ENCODE peak calls at places on chromosomes 4 and X, in seven cellular contexts. One of them, this sample, is unnamed. For H3K9me3, the result is how much of the 10 kb centered on the place peaks cover.

GRCh38 chr4:144403903-144404302 is 242.1 kb upstream of the HHIP start:
- DNase-seq in body of pancreas: no peak
- DNase-seq in endothelial cell of umbilical vein: no peak
- DNase-seq in prostate gland: no peak
- DNase-seq in testis: no peak
- DNase-seq in HCT116: no peak
- DNase-seq in sigmoid colon: no peak
- DNase-seq in this sample: no peak

GRCh38 chr4:7335363-7336066 is 99.2 kb downstream of the PSAPL1 start:
- DNase-seq in prostate gland: peak
- DNase-seq in HCT116: peak
- DNase-seq in sigmoid colon: no peak
- DNase-seq in body of pancreas: peak
- DNase-seq in endothelial cell of umbilical vein: peak
- DNase-seq in testis: peak
- DNase-seq in this sample: peak

GRCh38 chr4:5218376-5219069 is 167.2 kb downstream of the STK32B start:
- DNase-seq in HCT116: no peak
- DNase-seq in prostate gland: no peak
- DNase-seq in endothelial cell of umbilical vein: no peak
- DNase-seq in body of pancreas: no peak
- DNase-seq in sigmoid colon: no peak
- DNase-seq in testis: no peak
- DNase-seq in this sample: no peak

GRCh38 chr4:40992472-40993298 is 221.7 kb downstream of the APBB2 start:
- DNase-seq in body of pancreas: peak
- DNase-seq in HCT116: no peak
- DNase-seq in testis: no peak
- DNase-seq in prostate gland: no peak
- DNase-seq in endothelial cell of umbilical vein: peak
- DNase-seq in sigmoid colon: no peak
- DNase-seq in this sample: no peak

GRCh38 chr4:63607186-63607872 is 801.9 kb downstream of the TECRL start:
- DNase-seq in body of pancreas: no peak
- DNase-seq in testis: no peak
- DNase-seq in sigmoid colon: no peak
- DNase-seq in prostate gland: no peak
- DNase-seq in HCT116: no peak
- DNase-seq in endothelial cell of umbilical vein: no peak
- DNase-seq in this sample: no peak

GRCh38 chr4:152690706-152691651 is 11.2 kb upstream of the TMEM154 start:
- DNase-seq in body of pancreas: no peak
- DNase-seq in testis: no peak
- DNase-seq in HCT116: no peak
- DNase-seq in sigmoid colon: no peak
- DNase-seq in prostate gland: no peak
- DNase-seq in endothelial cell of umbilical vein: no peak
- DNase-seq in this sample: peak

GRCh38 chrX:110171442-110171841 is 146.4 kb downstream of the AMMECR1 start:
- DNase-seq in sigmoid colon: no peak
- DNase-seq in HCT116: no peak
- DNase-seq in testis: no peak
- DNase-seq in prostate gland: no peak
- DNase-seq in endothelial cell of umbilical vein: no peak
- DNase-seq in body of pancreas: no peak
- DNase-seq in this sample: no peak

GRCh38 chr4:102578270-102578669 is 77.1 kb downstream of the NFKB1 start:
- DNase-seq in testis: no peak
- DNase-seq in body of pancreas: no peak
- DNase-seq in prostate gland: no peak
- DNase-seq in sigmoid colon: no peak
- DNase-seq in endothelial cell of umbilical vein: no peak
- DNase-seq in HCT116: no peak
- DNase-seq in this sample: no peak

GRCh38 chr4:139556735-139557505 is 901 bp upstream of the SETD7 start:
- DNase-seq in testis: peak
- DNase-seq in prostate gland: peak
- DNase-seq in body of pancreas: peak
- DNase-seq in endothelial cell of umbilical vein: peak
- DNase-seq in HCT116: no peak
- DNase-seq in sigmoid colon: peak
- DNase-seq in this sample: peak

GRCh38 chrX:40008841-40009461 is 88.8 kb downstream of the BCOR start:
- DNase-seq in body of pancreas: peak
- DNase-seq in HCT116: no peak
- DNase-seq in sigmoid colon: peak
- DNase-seq in prostate gland: no peak
- DNase-seq in endothelial cell of umbilical vein: no peak
- DNase-seq in testis: no peak
- DNase-seq in this sample: peak

GRCh38 chr4:25313194-25313895 is 771 bp downstream of the ZCCHC4 start:
- DNase-seq in body of pancreas: no peak
- DNase-seq in sigmoid colon: no peak
- DNase-seq in endothelial cell of umbilical vein: no peak
- DNase-seq in prostate gland: no peak
- DNase-seq in testis: no peak
- DNase-seq in HCT116: no peak
- DNase-seq in this sample: no peak

GRCh38 chr4:183960912-183961569 is 55.9 kb downstream of the STOX2 start:
- DNase-seq in testis: no peak
- DNase-seq in prostate gland: peak
- DNase-seq in endothelial cell of umbilical vein: no peak
- DNase-seq in body of pancreas: no peak
- DNase-seq in HCT116: no peak
- DNase-seq in sigmoid colon: no peak
- DNase-seq in this sample: peak

GRCh38 chr4:10998826-10999225 is 314.3 kb upstream of the CLNK start:
- DNase-seq in sigmoid colon: no peak
- DNase-seq in HCT116: no peak
- DNase-seq in testis: no peak
- DNase-seq in body of pancreas: no peak
- DNase-seq in endothelial cell of umbilical vein: no peak
- DNase-seq in prostate gland: no peak
- DNase-seq in this sample: no peak

GRCh38 chrX:120200851-120201250 is 42.4 kb downstream of the RHOXF2 start:
- DNase-seq in sigmoid colon: no peak
- DNase-seq in endothelial cell of umbilical vein: no peak
- DNase-seq in HCT116: no peak
- DNase-seq in body of pancreas: no peak
- DNase-seq in testis: no peak
- DNase-seq in prostate gland: no peak
- DNase-seq in this sample: no peak

GRCh38 chr4:159600102-159600501 is 497.2 kb downstream of the RAPGEF2 start:
- DNase-seq in HCT116: no peak
- DNase-seq in body of pancreas: no peak
- DNase-seq in sigmoid colon: no peak
- DNase-seq in testis: no peak
- DNase-seq in prostate gland: no peak
- DNase-seq in endothelial cell of umbilical vein: no peak
- DNase-seq in this sample: no peak

GRCh38 chr4:127383666-127384065 is 249.1 kb upstream of the INTU start:
- DNase-seq in sigmoid colon: no peak
- DNase-seq in endothelial cell of umbilical vein: no peak
- DNase-seq in body of pancreas: no peak
- DNase-seq in HCT116: no peak
- DNase-seq in prostate gland: no peak
- DNase-seq in testis: no peak
- DNase-seq in this sample: no peak

GRCh38 chr4:83043801-83044407 is 8.9 kb downstream of the COPS4 start:
- DNase-seq in body of pancreas: no peak
- DNase-seq in prostate gland: no peak
- DNase-seq in endothelial cell of umbilical vein: no peak
- DNase-seq in testis: no peak
- DNase-seq in HCT116: no peak
- DNase-seq in sigmoid colon: no peak
- DNase-seq in this sample: no peak

GRCh38 chr4:98260579-98261290 is 449 bp upstream of the RAP1GDS1 start:
- DNase-seq in prostate gland: peak
- DNase-seq in body of pancreas: peak
- DNase-seq in testis: peak
- DNase-seq in HCT116: peak
- DNase-seq in sigmoid colon: peak
- DNase-seq in endothelial cell of umbilical vein: peak
- DNase-seq in this sample: peak
- TF ChIP-seq POLR2A in prostate gland: peak
- TF ChIP-seq POLR2A in body of pancreas: peak
- TF ChIP-seq POLR2A in testis: peak
- TF ChIP-seq POLR2A in HCT116: peak
- TF ChIP-seq POLR2A in sigmoid colon: peak
- TF ChIP-seq POLR2A in endothelial cell of umbilical vein: peak
- TF ChIP-seq POLR2A in this sample: peak

DNA sequence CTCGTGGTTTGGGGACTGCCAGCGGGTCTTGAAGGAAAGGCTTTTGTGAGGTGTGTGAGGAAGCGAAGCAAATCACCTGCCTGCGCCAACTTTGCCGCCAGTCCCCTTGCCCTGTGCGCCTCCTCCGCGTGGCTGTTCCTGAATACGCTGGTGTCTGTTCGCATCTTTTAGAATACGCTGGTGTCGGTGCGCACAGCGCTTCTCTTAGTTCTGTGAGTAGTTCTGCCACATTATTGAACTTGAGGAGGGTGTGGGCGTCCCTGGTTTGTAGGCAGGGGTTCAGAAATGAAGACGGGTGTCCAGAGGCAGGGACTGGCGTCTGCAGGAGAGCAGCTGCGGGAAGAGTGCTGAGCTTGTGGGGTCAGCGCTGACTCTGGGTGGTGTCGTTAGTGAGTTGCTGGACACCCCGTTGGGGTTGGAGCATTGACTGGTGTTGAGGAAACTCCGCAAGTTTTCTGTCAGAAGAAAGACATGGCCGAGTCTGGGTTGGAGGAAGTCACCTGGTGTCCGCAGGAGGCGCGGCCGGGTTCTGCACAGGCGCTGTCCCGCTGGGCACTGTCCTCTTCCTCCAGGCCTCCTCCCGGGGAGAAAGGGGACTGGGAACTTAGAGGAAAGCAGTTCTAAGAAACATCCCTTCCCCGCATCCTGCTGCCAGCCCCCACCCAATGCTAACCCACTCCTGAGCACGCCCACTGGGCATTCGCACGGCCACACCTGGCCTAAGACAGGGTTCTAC is 952 bp downstream of the ZNF718 start:
- DNase-seq in testis: peak
- DNase-seq in prostate gland: peak
- DNase-seq in body of pancreas: peak
- DNase-seq in endothelial cell of umbilical vein: no peak
- DNase-seq in HCT116: no peak
- DNase-seq in sigmoid colon: no peak
- DNase-seq in this sample: peak
- H3K9me3 ChIP-seq in testis: under half
- H3K9me3 ChIP-seq in prostate gland: under half
- H3K9me3 ChIP-seq in body of pancreas: under half
- H3K9me3 ChIP-seq in endothelial cell of umbilical vein: under half
- H3K9me3 ChIP-seq in HCT116: under half
- H3K9me3 ChIP-seq in sigmoid colon: under half
- H3K9me3 ChIP-seq in this sample: under half

GRCh38 chrX:48909703-48910102 is 1.7 kb downstream of the SLC35A2 start:
- DNase-seq in sigmoid colon: no peak
- DNase-seq in prostate gland: no peak
- DNase-seq in endothelial cell of umbilical vein: no peak
- DNase-seq in body of pancreas: no peak
- DNase-seq in testis: no peak
- DNase-seq in HCT116: no peak
- DNase-seq in this sample: no peak

GRCh38 chrX:48908600-48908999 is 2.8 kb downstream of the SLC35A2 start:
- DNase-seq in HCT116: no peak
- DNase-seq in body of pancreas: no peak
- DNase-seq in endothelial cell of umbilical vein: no peak
- DNase-seq in testis: no peak
- DNase-seq in sigmoid colon: no peak
- DNase-seq in prostate gland: no peak
- DNase-seq in this sample: no peak

GRCh38 chrX:48910926-48911406 is 480 bp downstream of the SLC35A2 start:
- DNase-seq in HCT116: no peak
- DNase-seq in endothelial cell of umbilical vein: no peak
- DNase-seq in testis: no peak
- DNase-seq in body of pancreas: peak
- DNase-seq in sigmoid colon: no peak
- DNase-seq in prostate gland: no peak
- DNase-seq in this sample: no peak

GRCh38 chrX:48913605-48914366 is 2.3 kb upstream of the SLC35A2 start:
- DNase-seq in body of pancreas: no peak
- DNase-seq in prostate gland: no peak
- DNase-seq in HCT116: no peak
- DNase-seq in endothelial cell of umbilical vein: no peak
- DNase-seq in sigmoid colon: no peak
- DNase-seq in testis: no peak
- DNase-seq in this sample: no peak

DNA sequence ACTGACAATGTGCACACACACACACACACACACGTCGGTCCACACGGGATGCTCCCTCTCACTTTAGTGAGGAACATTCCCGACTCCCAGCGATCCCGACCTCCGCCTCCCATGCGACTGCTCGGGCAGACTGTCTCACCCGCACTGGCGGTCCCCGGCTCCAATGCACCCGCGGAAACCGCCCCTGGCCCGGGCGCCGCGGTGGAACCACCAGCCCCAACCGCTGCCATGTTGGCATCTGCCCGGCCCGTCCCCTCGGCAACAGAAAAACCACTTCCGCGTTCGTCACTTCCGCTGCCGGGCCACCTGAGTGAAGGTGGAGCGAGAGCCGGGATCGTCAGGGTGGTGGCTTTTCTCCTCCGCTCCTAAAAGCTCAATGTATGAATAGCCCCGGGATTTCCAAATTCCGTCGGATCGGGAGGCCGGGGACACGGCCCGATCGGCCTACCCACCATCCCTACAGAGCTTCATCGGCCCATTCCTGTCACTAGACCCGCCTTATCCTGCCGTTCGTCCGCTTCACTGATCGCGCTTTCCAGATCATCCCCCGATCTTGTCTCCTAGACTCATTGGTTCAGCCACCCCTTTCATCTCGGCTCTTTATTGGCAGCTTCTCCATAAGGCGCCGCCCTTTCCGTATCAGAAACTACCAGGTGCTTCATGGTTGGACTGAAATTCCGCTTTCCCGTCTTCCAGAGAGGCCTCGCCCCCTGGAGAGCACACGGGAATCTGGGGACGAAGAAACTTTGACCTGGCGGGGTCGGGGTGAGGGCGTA is at the start of gene SLC35A2:
- DNase-seq in endothelial cell of umbilical vein: peak
- DNase-seq in body of pancreas: peak
- DNase-seq in testis: peak
- DNase-seq in sigmoid colon: peak
- DNase-seq in HCT116: peak
- DNase-seq in prostate gland: peak
- DNase-seq in this sample: peak
- TF ChIP-seq POLR2A in endothelial cell of umbilical vein: peak
- TF ChIP-seq POLR2A in body of pancreas: peak
- TF ChIP-seq POLR2A in testis: no peak
- TF ChIP-seq POLR2A in sigmoid colon: peak
- TF ChIP-seq POLR2A in HCT116: peak
- TF ChIP-seq POLR2A in prostate gland: peak
- TF ChIP-seq POLR2A in this sample: peak

DNA sequence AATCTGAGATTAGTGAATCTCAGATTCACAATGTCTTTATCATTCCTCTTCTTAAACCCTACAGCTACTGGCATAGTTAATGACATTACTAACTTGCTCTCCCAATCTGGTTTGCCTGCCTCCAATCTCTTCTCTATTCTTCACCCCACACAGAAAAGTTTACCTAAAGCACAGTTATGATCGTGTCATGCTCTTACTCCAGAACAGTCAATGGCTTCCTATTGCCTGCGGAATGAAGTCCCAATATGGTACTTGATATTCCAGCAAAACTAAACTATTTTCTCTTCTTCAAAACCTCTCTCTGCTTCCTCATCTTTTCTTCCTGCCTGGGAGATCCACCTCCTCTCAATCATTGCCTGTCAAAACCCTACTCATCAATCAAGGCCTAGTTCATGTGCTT is 3.4 kb upstream of the PRPS1 start:
- DNase-seq in testis: no peak
- DNase-seq in endothelial cell of umbilical vein: no peak
- DNase-seq in prostate gland: no peak
- DNase-seq in sigmoid colon: no peak
- DNase-seq in HCT116: no peak
- DNase-seq in body of pancreas: no peak
- DNase-seq in this sample: no peak
- H3K9me3 ChIP-seq in testis: under half
- H3K9me3 ChIP-seq in endothelial cell of umbilical vein: under half
- H3K9me3 ChIP-seq in prostate gland: under half
- H3K9me3 ChIP-seq in sigmoid colon: under half
- H3K9me3 ChIP-seq in HCT116: under half
- H3K9me3 ChIP-seq in body of pancreas: under half
- H3K9me3 ChIP-seq in this sample: under half

This sample was measured in heart left ventricle.